ENCODE peak calls at places on chromosomes 12 and 14, in ten cellular contexts. V, N, L, I, E, Z, R, M, U and H are unnamed samples.

GRCh38 chr14:38107216-38107631 is 100.5 kb upstream of the SSTR1 start:
- DNase-seq in Z (no peak), N (no peak), U (no peak), R (no peak), M (no peak), V (no peak), I (no peak), E (no peak), L (no peak), H (no peak)

GRCh38 chr12:84135879-84136278 is 776.7 kb downstream of the SLC6A15 start:
- DNase-seq in N (no peak), E (no peak), M (no peak), U (no peak), R (no peak), V (no peak), L (no peak), I (no peak), Z (no peak), H (no peak)

GRCh38 chr14:99270491-99271287 is 1.3 kb downstream of the BCL11B start:
- DNase-seq in V (no peak), Z (no peak), I (no peak), M (no peak), N (peak), E (no peak), U (no peak), L (no peak), R (no peak), H (peak)

GRCh38 chr14:22537436-22538310 is 51.4 kb downstream of the DAD1 start:
- DNase-seq in E (no peak), N (no peak), M (no peak), I (no peak), L (no peak), Z (no peak), U (no peak), R (no peak), V (no peak), H (no peak)

GRCh38 chr12:125149160-125150108 is 84.2 kb downstream of the AACS start:
- DNase-seq in M (no peak), V (no peak), Z (no peak), U (peak), R (no peak), E (no peak), N (no peak), I (no peak), L (no peak), H (no peak)

GRCh38 chr14:75452900-75453816 is 25.3 kb downstream of the JDP2 start:
- DNase-seq in U (no peak), E (peak), L (peak), M (peak), Z (peak), I (peak), N (no peak), V (peak), R (no peak), H (peak)

GRCh38 chr12:107903377-107904061 is 129.0 kb downstream of the ASCL4 start:
- DNase-seq in R (no peak), U (peak), V (peak), Z (peak), M (peak), E (no peak), L (peak), I (peak), N (peak), H (peak)

GRCh38 chr14:104792101-104792884 is 3.3 kb downstream of the AKT1 start:
- DNase-seq in N (peak), R (no peak), M (no peak), E (no peak), V (no peak), Z (peak), U (no peak), L (peak), I (no peak), H (peak)

GRCh38 chr12:86838709-86839108 is 582.5 kb upstream of the MGAT4C start:
- DNase-seq in R (no peak), U (no peak), Z (no peak), V (no peak), I (no peak), E (no peak), L (no peak), M (no peak), N (no peak), H (no peak)

GRCh38 chr14:77316872-77317271 is 3.8 kb downstream of the POMT2 start:
- DNase-seq in R (no peak), Z (no peak), M (no peak), U (no peak), I (no peak), L (peak), E (peak), V (no peak), N (no peak), H (peak)